ENCODE peak calls at places on chromosome 12, in nine cellular contexts. A, U, J, B, S, D, Z, V and X are unnamed samples.

GRCh38 chr12:16112151-16112550 is 165.3 kb downstream of the SLC15A5 start:
- DNase-seq in S (no peak), D (no peak), Z (no peak), U (no peak), B (no peak), J (no peak), V (no peak), A (no peak), X (peak)

GRCh38 chr12:15707516-15708199 is 81.5 kb downstream of the EPS8 start:
- DNase-seq in V (no peak), U (no peak), S (no peak), Z (no peak), A (no peak), B (no peak), D (no peak), J (no peak), X (no peak)

GRCh38 chr12:82474798-82475184 is 116.5 kb downstream of the METTL25 start:
- DNase-seq in V (no peak), D (no peak), A (no peak), U (no peak), Z (no peak), J (no peak), S (no peak), B (no peak), X (no peak)

GRCh38 chr12:125687403-125687802 is 622.2 kb downstream of the AACS start:
- DNase-seq in D (no peak), V (no peak), A (no peak), S (no peak), U (no peak), Z (no peak), B (no peak), J (no peak), X (no peak)

GRCh38 chr12:25496098-25496587 is 56.9 kb downstream of the LMNTD1 start:
- DNase-seq in J (no peak), Z (no peak), V (no peak), U (no peak), B (no peak), A (no peak), S (no peak), D (no peak), X (no peak)

GRCh38 chr12:3962661-3963483 is 89.7 kb upstream of the PARP11 start:
- DNase-seq in A (no peak), D (no peak), B (no peak), J (no peak), Z (no peak), S (no peak), V (no peak), U (no peak), X (no peak)

GRCh38 chr12:127083028-127083949 is 1183.7 kb upstream of the TMEM132C start:
- DNase-seq in D (peak), B (peak), S (peak), J (peak), Z (peak), V (peak), U (no peak), A (peak), X (peak)

GRCh38 chr12:43315961-43316360 is 236.0 kb downstream of the ADAMTS20 start:
- DNase-seq in D (peak), B (no peak), S (no peak), U (no peak), V (no peak), Z (no peak), J (no peak), A (no peak), X (no peak)

GRCh38 chr12:38370311-38370710 is 53.7 kb downstream of the ALG10B start:
- DNase-seq in Z (no peak), D (no peak), J (no peak), U (no peak), B (no peak), S (no peak), V (no peak), A (no peak), X (no peak)

GRCh38 chr12:116958402-116959197 is 47.9 kb downstream of the FBXW8 start:
- DNase-seq in U (no peak), J (no peak), A (no peak), V (no peak), D (no peak), B (no peak), S (no peak), Z (no peak), X (no peak)

GRCh38 chr12:132222096-132222807 is 78.0 kb downstream of the NOC4L start:
- DNase-seq in D (no peak), J (peak), A (peak), S (peak), U (peak), V (peak), B (peak), Z (no peak), X (peak)

GRCh38 chr12:103423061-103423473 is 72.7 kb downstream of the C12orf42 start:
- DNase-seq in A (no peak), S (no peak), V (no peak), B (no peak), U (no peak), Z (no peak), J (no peak), D (peak), X (no peak)

GRCh38 chr12:131921866-131922769 is 7.0 kb upstream of the PUS1 start:
- DNase-seq in Z (no peak), U (no peak), J (no peak), D (no peak), A (no peak), S (no peak), V (no peak), B (no peak), X (no peak)

GRCh38 chr12:45214739-45215418 is 1.0 kb upstream of the ANO6 start:
- DNase-seq in J (no peak), U (no peak), D (no peak), B (no peak), V (no peak), Z (no peak), A (no peak), S (no peak), X (no peak)

GRCh38 chr12:25497021-25497420 is 56.1 kb downstream of the LMNTD1 start:
- DNase-seq in U (no peak), Z (no peak), D (no peak), J (no peak), V (no peak), S (no peak), B (no peak), A (no peak), X (peak)

GRCh38 chr12:91272456-91273063 is 89.9 kb upstream of the DCN start:
- DNase-seq in Z (no peak), S (no peak), B (no peak), D (no peak), A (no peak), U (no peak), J (no peak), V (no peak), X (peak)

GRCh38 chr12:52057614-52057939 is 6.3 kb downstream of the NR4A1 start:
- DNase-seq in V (no peak), D (no peak), B (no peak), S (peak), Z (no peak), J (no peak), U (no peak), A (no peak), X (no peak)

GRCh38 chr12:47886471-47887240 is 18.1 kb downstream of the VDR start:
- DNase-seq in Z (no peak), D (no peak), J (no peak), B (no peak), S (no peak), U (no peak), V (no peak), A (no peak), X (no peak)

GRCh38 chr12:21941522-21942376 is 523 bp upstream of the ABCC9 start:
- DNase-seq in D (peak), S (no peak), V (no peak), J (no peak), U (no peak), B (no peak), Z (no peak), A (no peak), X (peak)

GRCh38 chr12:121503395-121503794 is 77.4 kb downstream of the KDM2B start:
- DNase-seq in J (no peak), U (no peak), Z (no peak), A (no peak), V (no peak), S (no peak), D (no peak), B (no peak), X (no peak)

GRCh38 chr12:101424620-101425019 is 17.0 kb upstream of the ARL1 start:
- DNase-seq in U (no peak), B (no peak), D (no peak), Z (no peak), A (no peak), V (no peak), S (no peak), J (no peak), X (no peak)

GRCh38 chr12:124993568-124994434 is at the start of gene BRI3BP:
- DNase-seq in A (no peak), D (peak), J (peak), V (no peak), S (peak), Z (peak), B (no peak), U (peak), X (peak)

GRCh38 chr12:111687255-111687654 is 1.4 kb downstream of the ACAD10 start:
- DNase-seq in S (peak), U (no peak), J (peak), V (peak), D (peak), B (no peak), Z (peak), A (no peak), X (peak)

GRCh38 chr12:115638753-115639666 is 638.5 kb downstream of the MED13L start:
- DNase-seq in V (no peak), A (no peak), B (no peak), S (no peak), Z (no peak), U (no peak), J (no peak), D (peak), X (peak)

GRCh38 chr12:70185301-70185700 is 57.9 kb upstream of the CNOT2 start:
- DNase-seq in J (no peak), Z (no peak), B (no peak), A (no peak), S (no peak), U (no peak), D (no peak), V (no peak), X (no peak)

GRCh38 chr12:92696240-92696639 is 6.5 kb upstream of the PLEKHG7 start:
- DNase-seq in J (no peak), V (no peak), U (peak), Z (no peak), S (no peak), D (no peak), B (no peak), A (no peak), X (no peak)

GRCh38 chr12:71045781-71046180 is 112.0 kb downstream of the TSPAN8 start:
- DNase-seq in J (no peak), Z (no peak), S (peak), V (no peak), B (no peak), D (no peak), U (no peak), A (no peak), X (no peak)

GRCh38 chr12:72632286-72632685 is 360.1 kb downstream of the TRHDE start:
- DNase-seq in S (no peak), D (no peak), U (no peak), Z (no peak), J (no peak), V (no peak), A (no peak), B (no peak), X (no peak)

GRCh38 chr12:38949363-38949762 is 44.0 kb upstream of the CPNE8 start:
- DNase-seq in S (no peak), Z (no peak), J (peak), A (no peak), B (no peak), V (no peak), U (no peak), D (no peak), X (no peak)

GRCh38 chr12:40287369-40287975 is 62.7 kb downstream of the LRRK2 start:
- DNase-seq in D (no peak), B (no peak), Z (no peak), U (no peak), A (no peak), S (peak), J (peak), V (no peak), X (no peak)

GRCh38 chr12:130992979-130993538 is 39.4 kb downstream of the ADGRD1 start:
- DNase-seq in J (no peak), V (no peak), A (no peak), B (no peak), D (no peak), S (no peak), Z (no peak), U (no peak), X (no peak)

GRCh38 chr12:85516039-85516438 is 236.0 kb downstream of the ALX1 start:
- DNase-seq in U (no peak), J (no peak), S (no peak), V (no peak), B (no peak), Z (no peak), A (no peak), D (no peak), X (no peak)

GRCh38 chr12:2083008-2083407 is 30.2 kb downstream of the CACNA1C start:
- DNase-seq in V (no peak), S (no peak), J (no peak), B (no peak), D (no peak), A (no peak), Z (no peak), U (no peak), X (peak)

GRCh38 chr12:105499223-105499622 is 168.7 kb downstream of the C12orf75 start:
- DNase-seq in V (no peak), U (no peak), A (no peak), S (no peak), D (no peak), B (no peak), J (no peak), Z (no peak), X (no peak)

GRCh38 chr12:121530600-121531355 is 50.0 kb downstream of the KDM2B start:
- DNase-seq in A (no peak), Z (peak), V (no peak), U (peak), D (no peak), J (no peak), S (peak), B (no peak), X (peak)

GRCh38 chr12:57864382-57864781 is 17.9 kb upstream of the CTDSP2 start:
- DNase-seq in U (no peak), Z (no peak), A (no peak), V (no peak), B (no peak), S (no peak), J (no peak), D (peak), X (peak)

GRCh38 chr12:68870011-68870410 is 62.0 kb downstream of the MDM2 start:
- DNase-seq in D (no peak), V (no peak), B (no peak), Z (no peak), U (no peak), A (no peak), J (no peak), S (no peak), X (no peak)

GRCh38 chr12:68871899-68872298 is 61.1 kb downstream of the CPM start:
- DNase-seq in U (no peak), A (peak), B (no peak), D (no peak), J (peak), S (peak), V (no peak), Z (no peak), X (peak)

GRCh38 chr12:68868043-68868790 is 60.2 kb downstream of the MDM2 start:
- DNase-seq in J (no peak), V (no peak), D (no peak), Z (no peak), S (no peak), A (no peak), U (no peak), B (no peak), X (no peak)

GRCh38 chr12:68871396-68871795 is 61.6 kb downstream of the CPM start:
- DNase-seq in D (no peak), Z (no peak), J (no peak), B (no peak), A (no peak), S (no peak), V (no peak), U (no peak), X (no peak)

GRCh38 chr12:68870443-68870842 is 62.5 kb downstream of the MDM2 start:
- DNase-seq in S (no peak), A (no peak), J (no peak), Z (no peak), B (no peak), U (no peak), D (no peak), V (no peak), X (no peak)
- TF ChIP-seq REST in S (no peak), A (no peak), J (no peak), Z (no peak), B (no peak), U (no peak), D (no peak), V (no peak), X (no peak)

DNA sequence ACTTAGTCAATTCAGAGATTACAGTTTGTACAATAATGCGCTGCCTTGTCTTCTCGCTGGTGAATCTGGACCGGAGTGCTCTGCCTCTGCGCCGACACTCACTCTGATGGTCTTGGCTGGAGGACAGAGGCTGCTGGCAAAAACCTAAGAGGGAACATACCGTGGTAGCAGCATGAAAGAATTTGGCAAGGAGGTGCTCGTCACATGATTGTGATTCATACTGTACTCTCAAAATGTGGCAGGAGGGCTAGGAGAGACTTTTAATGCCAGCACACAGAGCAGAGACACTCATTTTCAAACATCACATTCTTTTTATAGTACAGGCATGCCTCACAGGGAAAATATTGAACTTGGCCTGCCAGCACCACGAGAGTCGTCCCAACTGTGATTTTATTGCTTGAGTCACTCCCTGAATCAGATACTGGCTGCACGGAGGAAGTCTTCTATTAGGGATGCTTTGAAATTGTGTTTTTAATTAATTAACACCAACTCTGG is 67.8 kb downstream of the HMGA2 start:
- DNase-seq in B (peak), S (peak), V (no peak), Z (no peak), U (no peak), D (no peak), J (no peak), A (peak), X (no peak)
- TF ChIP-seq REST in B (no peak), S (no peak), V (no peak), Z (no peak), U (no peak), D (no peak), J (no peak), A (no peak), X (no peak)

DNA sequence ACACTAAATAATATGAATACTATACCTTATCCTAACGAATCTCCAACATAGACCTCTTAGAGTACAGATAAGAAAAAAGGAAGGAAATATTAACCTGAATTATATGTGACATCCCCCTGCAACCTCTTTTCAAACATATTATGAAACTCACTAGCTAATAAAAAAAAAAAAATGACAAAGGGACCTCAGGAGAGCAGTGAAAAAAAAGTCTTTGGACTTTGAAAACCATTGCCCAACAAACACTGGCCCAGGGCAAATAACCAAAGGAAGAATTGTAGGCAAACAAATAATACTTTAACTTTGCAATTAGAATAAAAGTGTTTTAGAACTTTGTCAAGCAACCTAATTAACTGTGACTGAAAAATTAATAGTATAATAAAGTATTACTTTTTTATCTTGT is 7.7 kb downstream of the SOX5 start:
- DNase-seq in U (no peak), S (no peak), Z (no peak), V (no peak), A (no peak), J (peak), B (no peak), D (no peak), X (no peak)
- TF ChIP-seq REST in U (no peak), S (no peak), Z (no peak), V (no peak), A (no peak), J (no peak), B (no peak), D (no peak), X (no peak)

GRCh38 chr12:31518680-31519227 is 72.2 kb downstream of the DENND5B start:
- DNase-seq in S (peak), J (peak), V (no peak), U (no peak), D (peak), Z (no peak), B (peak), A (peak), X (peak)
- TF ChIP-seq REST in S (no peak), J (no peak), V (no peak), U (no peak), D (peak), Z (no peak), B (no peak), A (no peak), X (no peak)

GRCh38 chr12:113838896-113839295 is 127.2 kb downstream of the RBM19 start:
- DNase-seq in S (no peak), D (no peak), U (no peak), V (no peak), Z (no peak), A (no peak), J (no peak), B (no peak), X (no peak)
- TF ChIP-seq REST in S (no peak), D (no peak), U (no peak), V (no peak), Z (no peak), A (no peak), J (no peak), B (no peak), X (no peak)

DNA sequence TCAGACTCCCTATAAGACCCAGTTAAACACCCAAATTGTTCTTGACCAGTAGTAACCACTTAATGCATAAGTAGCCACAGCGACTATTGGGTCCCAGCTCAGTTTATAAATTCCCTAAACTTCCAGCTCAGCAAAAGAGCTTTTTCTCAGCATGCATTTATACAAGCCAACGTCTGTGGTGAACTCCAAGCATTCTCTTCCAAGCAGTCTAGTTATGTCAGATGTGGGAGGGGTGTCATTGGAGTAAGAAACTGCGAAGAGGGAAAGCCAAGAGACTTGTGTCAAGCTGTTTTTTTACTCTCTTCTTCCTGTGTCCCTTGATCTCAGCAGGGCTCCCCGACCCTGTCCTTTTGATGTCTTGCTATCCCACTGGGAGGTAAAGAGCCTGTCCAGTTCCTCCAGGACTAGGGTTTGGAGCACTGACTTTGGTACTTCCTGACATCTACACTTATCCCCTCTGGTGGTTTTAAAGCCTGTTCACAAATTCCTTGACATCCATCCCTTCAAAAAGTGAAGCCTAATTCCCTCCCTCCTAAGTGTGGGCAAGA is 69.0 kb downstream of the PPM1H start:
- DNase-seq in U (no peak), D (no peak), A (peak), B (no peak), V (no peak), S (peak), Z (no peak), J (no peak), X (peak)
- TF ChIP-seq REST in U (no peak), D (no peak), A (no peak), B (no peak), V (no peak), S (no peak), Z (no peak), J (no peak), X (no peak)